ENCODE peak calls at places on chromosomes 13 and 19, in four cellular contexts. A is progenitor cell of endocrine pancreas, U is NCI-H748 treated with DMSO at 0.1 percent for 48 hours, R is natural killer cell. W is an unnamed sample.

GRCh38 chr13:93180376-93180966 is 46.1 kb upstream of the GPC6 start:
- DNase-seq in A (no peak), R (no peak), U (no peak), W (no peak)

GRCh38 chr19:15621801-15622200 is 6.8 kb downstream of the CYP4F8 start:
- DNase-seq in U (no peak), R (no peak), A (no peak), W (no peak)

GRCh38 chr19:50300814-50301606 is 28.2 kb downstream of the KCNC3 start:
- DNase-seq in R (no peak), A (no peak), U (no peak), W (no peak)

GRCh38 chr13:44402902-44403719 is 29.5 kb downstream of the SERP2 start:
- DNase-seq in A (no peak), U (no peak), R (no peak), W (no peak)

GRCh38 chr19:41420101-41420880 is 6.9 kb downstream of the B3GNT8 start:
- DNase-seq in R (no peak), A (no peak), U (no peak), W (no peak)

GRCh38 chr19:39246951-39247669 is 1.5 kb downstream of the IFNL4 start:
- DNase-seq in U (no peak), R (no peak), A (no peak), W (no peak)

GRCh38 chr19:51341976-51342580 is at the start of gene VSIG10L:
- DNase-seq in A (no peak), U (no peak), R (no peak), W (no peak)

GRCh38 chr13:79593611-79594275 is 112.8 kb downstream of the NDFIP2 start:
- DNase-seq in A (no peak), U (no peak), R (no peak), W (no peak)

GRCh38 chr13:99218969-99219368 is 18.3 kb downstream of the UBAC2 start:
- DNase-seq in U (no peak), A (no peak), R (peak), W (no peak)

GRCh38 chr13:52446265-52446664 is 4.2 kb downstream of the VPS36 start:
- DNase-seq in U (no peak), R (no peak), A (no peak), W (no peak)

GRCh38 chr13:111114362-111115050 is 604 bp upstream of the ARHGEF7 start:
- DNase-seq in A (peak), R (no peak), U (no peak), W (no peak)

GRCh38 chr13:112603641-112604220 is 15.8 kb upstream of the TUBGCP3 start:
- DNase-seq in A (no peak), U (no peak), R (no peak), W (no peak)

GRCh38 chr19:1223018-1223855 is 14.6 kb downstream of the CBARP start:
- DNase-seq in R (no peak), A (no peak), U (no peak), W (no peak)